ENCODE peak calls at places on chromosome 4, in six cellular contexts. One of them, this sample, is unnamed. For H3K27me3, the result is how much of the 10 kb centered on the place peaks cover.

GRCh38 chr4:144894525-144894924 is 203.5 kb downstream of the ANAPC10 start:
- DNase-seq in testis: no peak
- DNase-seq in ovary: no peak
- DNase-seq in transverse colon: peak
- DNase-seq in spleen: no peak
- DNase-seq in uterus: no peak
- DNase-seq in this sample: no peak

GRCh38 chr4:69910016-69910782 is 20.7 kb upstream of the CSN1S1 start:
- DNase-seq in uterus: no peak
- DNase-seq in transverse colon: no peak
- DNase-seq in spleen: no peak
- DNase-seq in testis: no peak
- DNase-seq in ovary: no peak
- DNase-seq in this sample: no peak

GRCh38 chr4:1466034-1466960 is 60.1 kb upstream of the NKX1-1 start:
- DNase-seq in transverse colon: no peak
- DNase-seq in ovary: peak
- DNase-seq in uterus: peak
- DNase-seq in spleen: peak
- DNase-seq in testis: no peak
- DNase-seq in this sample: no peak

GRCh38 chr4:153260553-153261306 is 56.5 kb downstream of the TRIM2 start:
- DNase-seq in testis: no peak
- DNase-seq in ovary: no peak
- DNase-seq in uterus: peak
- DNase-seq in transverse colon: peak
- DNase-seq in spleen: no peak
- DNase-seq in this sample: no peak

GRCh38 chr4:101103381-101104142 is 243.8 kb downstream of the PPP3CA start:
- DNase-seq in uterus: no peak
- DNase-seq in testis: no peak
- DNase-seq in transverse colon: no peak
- DNase-seq in spleen: no peak
- DNase-seq in ovary: no peak
- DNase-seq in this sample: no peak

GRCh38 chr4:55725057-55725456 is 89.0 kb upstream of the NMU start:
- DNase-seq in testis: no peak
- DNase-seq in transverse colon: no peak
- DNase-seq in spleen: no peak
- DNase-seq in uterus: no peak
- DNase-seq in ovary: no peak
- DNase-seq in this sample: no peak

GRCh38 chr4:86934772-86935498 is at the start of gene AFF1:
- DNase-seq in transverse colon: peak
- DNase-seq in spleen: peak
- DNase-seq in uterus: peak
- DNase-seq in testis: peak
- DNase-seq in ovary: peak
- DNase-seq in this sample: peak

GRCh38 chr4:153176938-153177337 is 27.3 kb upstream of the TRIM2 start:
- DNase-seq in uterus: no peak
- DNase-seq in testis: no peak
- DNase-seq in spleen: no peak
- DNase-seq in transverse colon: no peak
- DNase-seq in ovary: no peak
- DNase-seq in this sample: no peak

GRCh38 chr4:25792200-25792791 is 70.5 kb downstream of the SEL1L3 start:
- DNase-seq in transverse colon: peak
- DNase-seq in uterus: no peak
- DNase-seq in testis: peak
- DNase-seq in spleen: no peak
- DNase-seq in ovary: no peak
- DNase-seq in this sample: no peak

GRCh38 chr4:23036503-23036902 is 343.8 kb downstream of the GBA3 start:
- DNase-seq in spleen: no peak
- DNase-seq in testis: no peak
- DNase-seq in transverse colon: no peak
- DNase-seq in uterus: no peak
- DNase-seq in ovary: no peak
- DNase-seq in this sample: no peak

GRCh38 chr4:122728781-122729330 is 3.6 kb upstream of the BBS12 start:
- DNase-seq in ovary: no peak
- DNase-seq in transverse colon: no peak
- DNase-seq in spleen: no peak
- DNase-seq in uterus: no peak
- DNase-seq in testis: no peak
- DNase-seq in this sample: no peak

GRCh38 chr4:186537843-186538521 is 17.4 kb downstream of the MTNR1A start:
- DNase-seq in transverse colon: no peak
- DNase-seq in spleen: no peak
- DNase-seq in uterus: no peak
- DNase-seq in testis: no peak
- DNase-seq in ovary: no peak
- DNase-seq in this sample: no peak

GRCh38 chr4:140219567-140219966 is 65.6 kb upstream of the MAML3 start:
- DNase-seq in spleen: no peak
- DNase-seq in ovary: no peak
- DNase-seq in transverse colon: no peak
- DNase-seq in uterus: no peak
- DNase-seq in testis: no peak
- DNase-seq in this sample: no peak

GRCh38 chr4:139555705-139556070 is 331 bp downstream of the SETD7 start:
- DNase-seq in transverse colon: peak
- DNase-seq in testis: peak
- DNase-seq in ovary: peak
- DNase-seq in uterus: peak
- DNase-seq in spleen: no peak
- DNase-seq in this sample: no peak

DNA sequence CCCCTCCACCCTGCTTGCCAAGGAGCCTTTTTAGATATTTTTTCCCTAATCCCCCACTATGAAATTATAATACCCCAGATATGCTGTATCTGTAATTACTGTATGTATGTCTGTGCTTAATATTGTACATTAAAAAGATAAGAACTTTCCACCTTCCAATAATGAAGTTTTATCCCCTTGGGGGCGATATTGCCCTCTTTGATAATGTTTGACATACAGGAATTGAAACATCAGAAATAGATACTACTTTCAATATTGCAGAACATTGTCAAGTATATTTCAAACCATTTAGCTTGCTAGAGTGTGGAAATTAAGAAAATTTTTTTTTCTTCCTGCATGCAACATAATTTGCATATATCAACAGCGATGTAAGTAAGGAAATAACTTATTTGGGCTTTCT is 58.9 kb downstream of the NAF1 start:
- DNase-seq in ovary: no peak
- DNase-seq in uterus: no peak
- DNase-seq in spleen: no peak
- DNase-seq in transverse colon: no peak
- DNase-seq in testis: no peak
- DNase-seq in this sample: no peak
- TF ChIP-seq POLR2A in ovary: no peak
- TF ChIP-seq POLR2A in uterus: no peak
- TF ChIP-seq POLR2A in spleen: no peak
- TF ChIP-seq POLR2A in transverse colon: no peak
- TF ChIP-seq POLR2A in testis: no peak
- TF ChIP-seq POLR2A in this sample: no peak

GRCh38 chr4:7242766-7243165 is 50.4 kb downstream of the SORCS2 start:
- DNase-seq in transverse colon: no peak
- DNase-seq in spleen: no peak
- DNase-seq in uterus: no peak
- DNase-seq in testis: no peak
- DNase-seq in ovary: no peak
- DNase-seq in this sample: no peak
- H3K27me3 ChIP-seq in transverse colon: under half
- H3K27me3 ChIP-seq in spleen: under half
- H3K27me3 ChIP-seq in uterus: under half
- H3K27me3 ChIP-seq in testis: under half
- H3K27me3 ChIP-seq in ovary: under half
- H3K27me3 ChIP-seq in this sample: under half

DNA sequence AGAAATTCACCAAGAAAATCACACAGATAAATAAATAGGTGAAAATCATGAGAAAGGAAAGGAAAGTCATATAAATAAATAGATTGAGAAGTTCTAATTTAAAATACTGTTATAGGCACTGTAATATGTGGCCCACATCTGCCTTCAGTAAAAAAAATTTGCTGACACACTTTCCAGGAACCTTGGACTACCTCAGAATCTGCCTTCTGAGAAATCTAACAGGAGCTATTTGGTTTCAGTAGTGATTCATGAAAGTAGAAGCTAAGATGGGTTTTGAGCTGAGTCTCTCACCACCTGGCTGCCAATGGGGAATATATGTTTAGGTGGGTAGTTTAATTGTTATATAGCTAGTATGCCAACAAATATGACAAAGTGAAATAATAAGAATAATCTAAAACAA is 810.0 kb downstream of the RAB28 start:
- DNase-seq in ovary: no peak
- DNase-seq in uterus: no peak
- DNase-seq in testis: no peak
- DNase-seq in transverse colon: no peak
- DNase-seq in spleen: no peak
- DNase-seq in this sample: no peak
- TF ChIP-seq POLR2A in ovary: no peak
- TF ChIP-seq POLR2A in uterus: no peak
- TF ChIP-seq POLR2A in testis: no peak
- TF ChIP-seq POLR2A in transverse colon: no peak
- TF ChIP-seq POLR2A in spleen: no peak
- TF ChIP-seq POLR2A in this sample: no peak

GRCh38 chr4:3462790-3463415 is at the start of gene DOK7:
- DNase-seq in testis: peak
- DNase-seq in ovary: no peak
- DNase-seq in transverse colon: no peak
- DNase-seq in uterus: no peak
- DNase-seq in spleen: no peak
- DNase-seq in this sample: no peak

GRCh38 chr4:3462321-3462789 is 751 bp upstream of the DOK7 start:
- DNase-seq in spleen: no peak
- DNase-seq in ovary: no peak
- DNase-seq in transverse colon: no peak
- DNase-seq in uterus: no peak
- DNase-seq in testis: peak
- DNase-seq in this sample: no peak

GRCh38 chr4:3460926-3461325 is 2.2 kb upstream of the DOK7 start:
- DNase-seq in spleen: no peak
- DNase-seq in transverse colon: no peak
- DNase-seq in testis: no peak
- DNase-seq in uterus: no peak
- DNase-seq in ovary: no peak
- DNase-seq in this sample: no peak

GRCh38 chr4:3463556-3464348 is 646 bp downstream of the DOK7 start:
- DNase-seq in testis: no peak
- DNase-seq in ovary: no peak
- DNase-seq in uterus: no peak
- DNase-seq in transverse colon: no peak
- DNase-seq in spleen: no peak
- DNase-seq in this sample: no peak

DNA sequence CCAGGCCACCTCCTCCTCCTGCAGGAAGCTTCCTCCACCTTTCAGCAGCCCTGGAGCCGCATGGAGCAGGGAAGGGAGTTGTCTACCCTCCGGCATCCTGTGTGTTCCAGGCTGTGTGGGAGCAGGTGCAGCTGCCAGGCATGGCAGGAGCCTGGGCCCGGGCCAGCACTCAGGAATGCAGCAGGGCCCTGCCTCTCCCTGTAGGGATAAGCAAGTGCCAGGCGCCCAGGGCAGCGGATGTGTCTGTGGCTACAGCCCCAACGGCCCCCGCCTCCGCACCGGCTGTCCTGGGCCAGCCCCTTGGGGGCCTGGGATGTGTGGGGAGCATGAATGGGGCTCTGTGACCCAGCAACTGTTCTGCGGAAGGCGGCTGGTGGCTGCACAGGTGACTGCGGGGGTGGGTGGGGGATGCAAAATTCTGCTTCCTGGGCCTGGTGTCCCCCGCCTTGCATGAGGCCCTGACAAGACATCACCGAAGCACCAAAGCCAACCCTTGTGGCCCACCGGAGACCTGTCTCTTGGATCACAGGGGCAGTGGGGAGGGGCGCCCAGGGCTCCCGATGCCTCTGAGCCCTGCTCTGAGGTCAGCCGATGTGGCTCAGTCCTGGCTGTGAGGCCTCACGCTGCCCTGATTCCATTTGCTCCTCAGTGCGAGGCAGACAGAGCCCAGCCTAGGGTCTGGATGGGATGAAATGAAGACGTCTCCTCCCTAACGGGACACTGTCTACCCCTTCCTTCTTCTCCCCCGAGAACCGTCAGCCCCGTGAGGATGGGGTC is 1.4 kb upstream of the DOK7 start:
- DNase-seq in uterus: no peak
- DNase-seq in testis: peak
- DNase-seq in ovary: no peak
- DNase-seq in transverse colon: peak
- DNase-seq in spleen: peak
- DNase-seq in this sample: no peak
- H3K27me3 ChIP-seq in uterus: under half
- H3K27me3 ChIP-seq in testis: under half
- H3K27me3 ChIP-seq in ovary: under half
- H3K27me3 ChIP-seq in transverse colon: under half
- H3K27me3 ChIP-seq in spleen: under half
- H3K27me3 ChIP-seq in this sample: half or more

GRCh38 chr4:38323141-38323634 is 340.8 kb upstream of the KLF3 start:
- DNase-seq in testis: no peak
- DNase-seq in uterus: no peak
- DNase-seq in ovary: no peak
- DNase-seq in transverse colon: no peak
- DNase-seq in spleen: no peak
- DNase-seq in this sample: no peak
- TF ChIP-seq POLR2A in testis: no peak
- TF ChIP-seq POLR2A in uterus: no peak
- TF ChIP-seq POLR2A in ovary: no peak
- TF ChIP-seq POLR2A in transverse colon: no peak
- TF ChIP-seq POLR2A in spleen: no peak
- TF ChIP-seq POLR2A in this sample: no peak

DNA sequence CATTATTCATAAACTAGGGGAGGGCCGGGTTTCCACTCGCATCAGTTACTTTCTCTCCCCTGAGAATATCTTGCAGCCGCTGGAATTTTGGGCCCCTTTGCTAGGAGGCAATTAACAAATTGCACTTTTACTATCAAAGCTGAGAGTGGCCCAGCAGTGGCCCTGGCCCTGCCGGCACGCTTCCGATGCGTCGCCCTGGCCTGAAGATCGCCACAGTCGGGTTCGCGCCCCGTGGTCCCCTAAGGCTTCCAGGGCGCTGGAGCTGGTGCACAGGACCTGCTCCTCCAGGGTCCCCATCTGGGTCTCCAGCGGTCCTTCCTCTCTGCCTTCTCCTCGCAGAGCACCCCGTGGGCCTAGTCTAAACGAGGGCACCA is 486 bp upstream of the CWH43 start:
- DNase-seq in spleen: no peak
- DNase-seq in ovary: no peak
- DNase-seq in transverse colon: no peak
- DNase-seq in uterus: no peak
- DNase-seq in testis: no peak
- DNase-seq in this sample: no peak
- H3K27me3 ChIP-seq in spleen: under half
- H3K27me3 ChIP-seq in ovary: under half
- H3K27me3 ChIP-seq in transverse colon: under half
- H3K27me3 ChIP-seq in uterus: under half
- H3K27me3 ChIP-seq in testis: under half
- H3K27me3 ChIP-seq in this sample: under half